ENCODE peak calls at places on chromosome 17, in ten cellular contexts. A is WTC11, R is COR-L47, O is heart right ventricle, T is OCI-M1, D is HFFc6, N is Caki2, P is AG09319, J is HEK293T, F is myocyte. Y is an unnamed sample.

GRCh38 chr17:72661093-72661944 is 431.2 kb downstream of the SLC39A11 start:
- DNase-seq in A (no peak), R (peak; percentile 84), O (no peak), T (no peak), D (no peak), N (peak; percentile 54), P (no peak), J (no peak), F (no peak), Y (no peak)

GRCh38 chr17:14351493-14351892 is 50.6 kb downstream of the HS3ST3B1 start:
- DNase-seq in A (no peak), R (no peak), O (no peak), T (no peak), D (no peak), N (no peak), P (no peak), J (no peak), F (no peak), Y (no peak)

GRCh38 chr17:65848751-65849150 is 287.3 kb upstream of the AXIN2 start:
- DNase-seq in A (no peak), R (no peak), O (no peak), T (no peak), D (no peak), N (no peak), P (no peak), J (no peak), F (no peak), Y (no peak)

GRCh38 chr17:79626156-79626890 is 15.5 kb upstream of the RBFOX3 start:
- DNase-seq in A (peak; percentile 11), R (no peak), O (peak; percentile 1), T (no peak), D (no peak), N (no peak), P (no peak), J (no peak), F (no peak), Y (peak; percentile 28)

GRCh38 chr17:2697611-2698162 is 13.9 kb downstream of the CLUH start:
- DNase-seq in A (peak; percentile 13), R (no peak), O (no peak), T (no peak), D (no peak), N (no peak), P (no peak), J (no peak), F (no peak), Y (peak; percentile 15)

GRCh38 chr17:73694491-73694890 is 50.2 kb upstream of the SDK2 start:
- DNase-seq in A (no peak), R (no peak), O (no peak), T (no peak), D (no peak), N (no peak), P (no peak), J (no peak), F (no peak), Y (no peak)

GRCh38 chr17:4087911-4088693 is 54.7 kb downstream of the ZZEF1 start:
- DNase-seq in A (no peak), R (no peak), O (no peak), T (no peak), D (peak; percentile 62), N (no peak), P (no peak), J (no peak), F (peak; percentile 62), Y (no peak)

GRCh38 chr17:36994438-36994837 is 45.7 kb downstream of the AATF start:
- DNase-seq in A (no peak), R (no peak), O (no peak), T (no peak), D (peak; percentile 72), N (no peak), P (no peak), J (no peak), F (peak; percentile 20), Y (no peak)

GRCh38 chr17:51848451-51848850 is 310.1 kb downstream of the CA10 start:
- DNase-seq in A (no peak), R (no peak), O (no peak), T (no peak), D (no peak), N (peak; percentile 62), P (no peak), J (no peak), F (no peak), Y (no peak)

GRCh38 chr17:1413281-1413791 is 13.3 kb upstream of the YWHAE start:
- DNase-seq in A (no peak), R (peak; percentile 71), O (peak; percentile 85), T (peak; percentile 73), D (peak; percentile 84), N (peak; percentile 90), P (peak; percentile 80), J (no peak), F (peak; percentile 96), Y (no peak)

GRCh38 chr17:60678118-60678444 is 430 bp downstream of the BCAS3 start:
- DNase-seq in A (no peak), R (no peak), O (no peak), T (peak; percentile 41), D (no peak), N (no peak), P (no peak), J (peak; percentile 8), F (no peak), Y (no peak)

GRCh38 chr17:46024590-46024989 is 25.5 kb downstream of the STH start:
- DNase-seq in A (no peak), R (no peak), O (no peak), T (no peak), D (no peak), N (no peak), P (no peak), J (no peak), F (no peak), Y (no peak)

GRCh38 chr17:76270770-76271668 is 5.9 kb downstream of the UBALD2 start:
- DNase-seq in A (no peak), R (no peak), O (no peak), T (no peak), D (no peak), N (no peak), P (no peak), J (no peak), F (peak; percentile 96), Y (peak; percentile 34)

GRCh38 chr17:68085751-68086445 is 50.4 kb downstream of the KPNA2 start:
- DNase-seq in A (no peak), R (no peak), O (no peak), T (peak; percentile 10), D (no peak), N (no peak), P (no peak), J (no peak), F (no peak), Y (no peak)

GRCh38 chr17:77842148-77842905 is 116.2 kb upstream of the TNRC6C start:
- DNase-seq in A (peak; percentile 8), R (peak; percentile 81), O (no peak), T (peak; percentile 34), D (no peak), N (peak; percentile 47), P (no peak), J (no peak), F (no peak), Y (no peak)

GRCh38 chr17:78341559-78342437 is 18.1 kb downstream of the SOCS3 start:
- DNase-seq in A (peak; percentile 75), R (no peak), O (peak; percentile 84), T (no peak), D (peak; percentile 68), N (peak; percentile 52), P (no peak), J (peak; percentile 63), F (peak; percentile 88), Y (peak; percentile 78)

GRCh38 chr17:9959377-9959981 is 54.4 kb upstream of the RCVRN start:
- DNase-seq in A (peak; percentile 83), R (no peak), O (no peak), T (peak; percentile 25), D (peak; percentile 26), N (no peak), P (peak; percentile 8), J (peak; percentile 65), F (no peak), Y (no peak)

GRCh38 chr17:41895617-41896016 is 23.1 kb downstream of the ACLY start:
- DNase-seq in A (no peak), R (no peak), O (peak; percentile 36), T (no peak), D (peak; percentile 16), N (no peak), P (no peak), J (no peak), F (no peak), Y (no peak)

GRCh38 chr17:45688353-45688752 is 95.8 kb upstream of the CRHR1 start:
- DNase-seq in A (no peak), R (no peak), O (no peak), T (no peak), D (no peak), N (no peak), P (no peak), J (no peak), F (no peak), Y (no peak)

GRCh38 chr17:81420769-81421462 is 25.7 kb downstream of the BAHCC1 start:
- DNase-seq in A (no peak), R (no peak), O (peak; percentile 66), T (no peak), D (no peak), N (no peak), P (no peak), J (no peak), F (peak; percentile 79), Y (no peak)

GRCh38 chr17:75876938-75877751 is 1.2 kb downstream of the TRIM47 start:
- DNase-seq in A (no peak), R (peak; percentile 24), O (peak; percentile 97), T (no peak), D (peak; percentile 86), N (peak; percentile 98), P (peak; percentile 90), J (no peak), F (peak; percentile 95), Y (peak; percentile 59)

Y was measured in D341Med.